ENCODE peak calls at places on chromosomes 6 and 20, in four cellular contexts. D is HT-29, A is coronary artery, H is sigmoid colon. P is an unnamed sample.

GRCh38 chr6:2534406-2535139 is 216.1 kb downstream of the MYLK4 start:
- DNase-seq in D (no peak), H (no peak), A (no peak), P (no peak)

GRCh38 chr20:50251992-50252491 is 61.4 kb downstream of the CEBPB start:
- DNase-seq in A (no peak), H (no peak), D (no peak), P (no peak)

GRCh38 chr6:26273673-26274595 is 91.1 kb upstream of the BTN3A2 start:
- DNase-seq in D (no peak), H (no peak), A (no peak), P (no peak)

GRCh38 chr20:1624811-1625690 is 5.2 kb upstream of the SIRPB1 start:
- DNase-seq in A (no peak), D (no peak), H (no peak), P (no peak)

GRCh38 chr6:138231399-138231886 is 13.2 kb upstream of the PBOV1 start:
- DNase-seq in A (no peak), H (no peak), D (peak; percentile 91), P (no peak)

GRCh38 chr20:39661833-39662232 is 699.7 kb downstream of the DHX35 start:
- DNase-seq in D (peak; percentile 50), A (no peak), H (no peak), P (no peak)

GRCh38 chr6:168441434-168442391 is 729 bp downstream of the SMOC2 start:
- DNase-seq in D (no peak), A (no peak), H (no peak), P (no peak)

GRCh38 chr6:151763938-151764680 is 43.4 kb upstream of the ESR1 start:
- DNase-seq in H (peak; percentile 91), A (peak; percentile 92), D (peak; percentile 17), P (peak; percentile 91)

GRCh38 chr6:38774933-38775707 is 60.0 kb downstream of the DNAH8 start:
- DNase-seq in A (no peak), D (no peak), H (no peak), P (no peak)

GRCh38 chr6:15500078-15500740 is 162.6 kb downstream of the DTNBP1 start:
- DNase-seq in H (peak; percentile 37), D (no peak), A (no peak), P (peak; percentile 83)

GRCh38 chr6:42441661-42442081 is 10.1 kb downstream of the TRERF1 start:
- DNase-seq in D (no peak), A (no peak), H (no peak), P (no peak)

GRCh38 chr6:7685276-7685675 is 40.6 kb upstream of the BMP6 start:
- DNase-seq in H (no peak), A (no peak), D (no peak), P (no peak)

GRCh38 chr20:64220420-64220819 is 35.1 kb upstream of the PCMTD2 start:
- DNase-seq in H (no peak), A (no peak), D (no peak), P (no peak)

GRCh38 chr6:132357120-132357519 is 44.2 kb downstream of the MOXD1 start:
- DNase-seq in A (no peak), H (no peak), D (no peak), P (no peak)

GRCh38 chr6:10413850-10414765 is 766 bp downstream of the TFAP2A start:
- DNase-seq in A (no peak), D (peak; percentile 17), H (no peak), P (no peak)

GRCh38 chr6:143449731-143450452 is 603 bp downstream of the ADAT2 start:
- DNase-seq in D (peak; percentile 59), A (no peak), H (no peak), P (no peak)

GRCh38 chr20:16236589-16237241 is 336.5 kb downstream of the KIF16B start:
- DNase-seq in H (no peak), A (no peak), D (no peak), P (no peak)

GRCh38 chr6:18555750-18556149 is 168.6 kb downstream of the RNF144B start:
- DNase-seq in H (no peak), A (no peak), D (no peak), P (no peak)

GRCh38 chr6:97000138-97000537 is 75.6 kb downstream of the KLHL32 start:
- DNase-seq in D (no peak), A (no peak), H (no peak), P (no peak)

GRCh38 chr6:139325003-139325600 is 33.3 kb upstream of the TXLNB start:
- DNase-seq in D (no peak), H (no peak), A (no peak), P (no peak)

GRCh38 chr20:39745380-39745779 is 783.2 kb downstream of the DHX35 start:
- DNase-seq in D (no peak), A (no peak), H (no peak), P (no peak)

GRCh38 chr20:568865-569415 is 25.4 kb upstream of the CSNK2A1 start:
- DNase-seq in A (no peak), H (no peak), D (no peak), P (no peak)

GRCh38 chr6:152669894-152670293 is 27.8 kb upstream of the MYCT1 start:
- DNase-seq in D (peak; percentile 12), H (no peak), A (no peak), P (no peak)

GRCh38 chr20:52731086-52731485 is 241.1 kb upstream of the TSHZ2 start:
- DNase-seq in H (no peak), D (peak; percentile 46), A (no peak), P (no peak)

GRCh38 chr20:31704225-31705119 is 18.2 kb downstream of the BCL2L1 start:
- DNase-seq in H (peak; percentile 57), A (no peak), D (peak; percentile 99), P (no peak)

GRCh38 chr6:101181006-101181405 is 212.5 kb upstream of the GRIK2 start:
- DNase-seq in H (no peak), A (no peak), D (no peak), P (no peak)

GRCh38 chr20:62120990-62121775 is 1.1 kb upstream of the LSM14B start:
- DNase-seq in D (peak; percentile 85), A (no peak), H (peak; percentile 80), P (no peak)

GRCh38 chr20:61753196-61753942 is 312.3 kb downstream of the TAF4 start:
- DNase-seq in A (no peak), H (peak; percentile 12), D (no peak), P (no peak)

GRCh38 chr6:42113929-42114636 is 28.3 kb downstream of the C6orf132 start:
- DNase-seq in H (no peak), D (peak; percentile 81), A (no peak), P (no peak)

GRCh38 chr6:37303891-37304503 is 46.1 kb upstream of the TMEM217 start:
- DNase-seq in H (no peak), A (no peak), D (peak; percentile 35), P (no peak)

GRCh38 chr6:135606392-135606791 is 108.9 kb upstream of the AHI1 start:
- DNase-seq in D (no peak), H (no peak), A (no peak), P (no peak)

GRCh38 chr20:49360242-49360968 is 82.5 kb upstream of the ZNFX1 start:
- DNase-seq in H (no peak), A (no peak), D (no peak), P (no peak)

GRCh38 chr6:151669208-151669560 is 138.3 kb upstream of the ESR1 start:
- DNase-seq in H (no peak), D (no peak), A (no peak), P (no peak)

GRCh38 chr6:129113637-129114036 is 230.7 kb downstream of the LAMA2 start:
- DNase-seq in A (no peak), D (no peak), H (no peak), P (no peak)

GRCh38 chr20:24489193-24489592 is 19.8 kb downstream of the SYNDIG1 start:
- DNase-seq in A (peak; percentile 33), D (no peak), H (no peak), P (peak; percentile 28)